ENCODE peak calls at places on chromosomes 12 and 14, in five cellular contexts. T, Z, S, B and F are unnamed samples.

GRCh38 chr14:68693926-68694325 is 98.9 kb downstream of the ZFP36L1 start:
- DNase-seq in Z (no peak), T (no peak), S (no peak), B (no peak), F (no peak)

GRCh38 chr14:33996450-33996849 is 45.6 kb upstream of the EGLN3 start:
- DNase-seq in S (no peak), Z (no peak), T (no peak), B (no peak), F (no peak)

GRCh38 chr12:20368653-20369163 is 371 bp downstream of the PDE3A start:
- DNase-seq in B (no peak), T (no peak), Z (no peak), S (no peak), F (peak)

GRCh38 chr14:71586131-71586893 is 345.9 kb upstream of the RGS6 start:
- DNase-seq in T (no peak), Z (peak), B (no peak), S (no peak), F (no peak)

GRCh38 chr12:16914853-16915252 is 308.9 kb upstream of the LMO3 start:
- DNase-seq in B (no peak), Z (no peak), S (no peak), T (no peak), F (no peak)

GRCh38 chr12:122206976-122207375 is 3.5 kb downstream of the B3GNT4 start:
- DNase-seq in Z (no peak), T (no peak), S (no peak), B (no peak), F (no peak)

GRCh38 chr12:116299064-116299463 is 21.6 kb upstream of the MED13L start:
- DNase-seq in S (no peak), T (no peak), B (no peak), Z (no peak), F (no peak)

GRCh38 chr12:113099764-113100163 is 35.8 kb downstream of the RASAL1 start:
- DNase-seq in S (no peak), T (no peak), B (no peak), Z (no peak), F (no peak)

GRCh38 chr12:117857632-117858274 is 111.0 kb downstream of the KSR2 start:
- DNase-seq in T (peak), B (peak), S (peak), Z (peak), F (peak)

GRCh38 chr14:26984318-26985177 is 386.7 kb upstream of the NOVA1 start:
- DNase-seq in S (no peak), Z (peak), B (no peak), T (peak), F (peak)

GRCh38 chr12:113049976-113050742 is 6.4 kb upstream of the DTX1 start:
- DNase-seq in B (no peak), Z (no peak), T (no peak), S (no peak), F (peak)

GRCh38 chr12:27619308-27619707 is 76.9 kb upstream of the REP15 start:
- DNase-seq in B (no peak), Z (peak), T (peak), S (no peak), F (peak)